ENCODE peak calls at places on chromosomes 7 and 10, in six cellular contexts. One of them, this sample, is unnamed.
A peak's percentile ranks its signal among the peaks of the same experiment; 100 is the strongest.

GRCh38 chr7:111903016-111903415 is 303.2 kb downstream of the DOCK4 start:
- DNase-seq in mucosa of descending colon: no peak
- DNase-seq in tibial artery: no peak
- DNase-seq in MM.1S: no peak
- DNase-seq in AG04449: no peak
- DNase-seq in tibial nerve: no peak
- DNase-seq in this sample: no peak

GRCh38 chr7:48350515-48350914 is 179.3 kb downstream of the ABCA13 start:
- DNase-seq in mucosa of descending colon: no peak
- DNase-seq in tibial artery: no peak
- DNase-seq in MM.1S: no peak
- DNase-seq in AG04449: no peak
- DNase-seq in tibial nerve: no peak
- DNase-seq in this sample: no peak

GRCh38 chr10:91316486-91316885 is 93.7 kb upstream of the HECTD2 start:
- DNase-seq in mucosa of descending colon: no peak
- DNase-seq in tibial artery: no peak
- DNase-seq in MM.1S: no peak
- DNase-seq in AG04449: no peak
- DNase-seq in tibial nerve: no peak
- DNase-seq in this sample: no peak

GRCh38 chr7:27689045-27689877 is 26.6 kb upstream of the HIBADH start:
- DNase-seq in mucosa of descending colon: no peak
- DNase-seq in tibial artery: no peak
- DNase-seq in MM.1S: peak; percentile 10
- DNase-seq in AG04449: no peak
- DNase-seq in tibial nerve: no peak
- DNase-seq in this sample: no peak

GRCh38 chr7:150388709-150389531 is 9.8 kb downstream of the ZNF775 start:
- DNase-seq in mucosa of descending colon: peak; percentile 85
- DNase-seq in tibial artery: peak; percentile 82
- DNase-seq in MM.1S: no peak
- DNase-seq in AG04449: no peak
- DNase-seq in tibial nerve: peak; percentile 23
- DNase-seq in this sample: peak; percentile 60

GRCh38 chr10:79081353-79082034 is 12.7 kb downstream of the ZMIZ1 start:
- DNase-seq in mucosa of descending colon: no peak
- DNase-seq in tibial artery: no peak
- DNase-seq in MM.1S: no peak
- DNase-seq in AG04449: peak; percentile 84
- DNase-seq in tibial nerve: no peak
- DNase-seq in this sample: no peak

GRCh38 chr10:33240931-33241330 is 93.5 kb downstream of the NRP1 start:
- DNase-seq in mucosa of descending colon: no peak
- DNase-seq in tibial artery: no peak
- DNase-seq in MM.1S: no peak
- DNase-seq in AG04449: peak; percentile 44
- DNase-seq in tibial nerve: no peak
- DNase-seq in this sample: no peak

GRCh38 chr10:123995461-123996131 is 97.8 kb downstream of the CHST15 start:
- DNase-seq in mucosa of descending colon: peak; percentile 72
- DNase-seq in tibial artery: peak; percentile 73
- DNase-seq in MM.1S: peak; percentile 77
- DNase-seq in AG04449: peak; percentile 62
- DNase-seq in tibial nerve: no peak
- DNase-seq in this sample: peak; percentile 66

GRCh38 chr7:102045681-102046372 is 228.4 kb downstream of the CUX1 start:
- DNase-seq in mucosa of descending colon: no peak
- DNase-seq in tibial artery: no peak
- DNase-seq in MM.1S: no peak
- DNase-seq in AG04449: no peak
- DNase-seq in tibial nerve: no peak
- DNase-seq in this sample: no peak

GRCh38 chr10:100518761-100519241 is 860 bp downstream of the SEC31B start:
- DNase-seq in mucosa of descending colon: no peak
- DNase-seq in tibial artery: peak; percentile 71
- DNase-seq in MM.1S: peak; percentile 52
- DNase-seq in AG04449: no peak
- DNase-seq in tibial nerve: peak; percentile 92
- DNase-seq in this sample: no peak

GRCh38 chr10:89535185-89536012 is at the start of gene SLC16A12:
- DNase-seq in mucosa of descending colon: no peak
- DNase-seq in tibial artery: no peak
- DNase-seq in MM.1S: no peak
- DNase-seq in AG04449: no peak
- DNase-seq in tibial nerve: no peak
- DNase-seq in this sample: no peak

GRCh38 chr10:22893776-22894175 is 34.1 kb upstream of the ARMC3 start:
- DNase-seq in mucosa of descending colon: no peak
- DNase-seq in tibial artery: no peak
- DNase-seq in MM.1S: no peak
- DNase-seq in AG04449: no peak
- DNase-seq in tibial nerve: no peak
- DNase-seq in this sample: no peak

GRCh38 chr7:139993169-139993568 is 69.6 kb downstream of the PARP12 start:
- DNase-seq in mucosa of descending colon: no peak
- DNase-seq in tibial artery: no peak
- DNase-seq in MM.1S: no peak
- DNase-seq in AG04449: no peak
- DNase-seq in tibial nerve: no peak
- DNase-seq in this sample: no peak

GRCh38 chr10:122485670-122486069 is 24.3 kb downstream of the HTRA1 start:
- DNase-seq in mucosa of descending colon: no peak
- DNase-seq in tibial artery: peak; percentile 60
- DNase-seq in MM.1S: no peak
- DNase-seq in AG04449: no peak
- DNase-seq in tibial nerve: no peak
- DNase-seq in this sample: no peak

GRCh38 chr7:155230169-155230593 is 67.5 kb upstream of the INSIG1 start:
- DNase-seq in mucosa of descending colon: no peak
- DNase-seq in tibial artery: no peak
- DNase-seq in MM.1S: no peak
- DNase-seq in AG04449: peak; percentile 98
- DNase-seq in tibial nerve: no peak
- DNase-seq in this sample: peak; percentile 51

GRCh38 chr7:150368884-150369739 is 490 bp downstream of the REPIN1 start:
- DNase-seq in mucosa of descending colon: peak; percentile 83
- DNase-seq in tibial artery: peak; percentile 88
- DNase-seq in MM.1S: peak; percentile 89
- DNase-seq in AG04449: no peak
- DNase-seq in tibial nerve: peak; percentile 31
- DNase-seq in this sample: peak; percentile 78

GRCh38 chr7:106548491-106548890 is 112.5 kb downstream of the CCDC71L start:
- DNase-seq in mucosa of descending colon: no peak
- DNase-seq in tibial artery: no peak
- DNase-seq in MM.1S: no peak
- DNase-seq in AG04449: no peak
- DNase-seq in tibial nerve: no peak
- DNase-seq in this sample: no peak

GRCh38 chr10:12535656-12536055 is 186.3 kb downstream of the CAMK1D start:
- DNase-seq in mucosa of descending colon: no peak
- DNase-seq in tibial artery: no peak
- DNase-seq in MM.1S: no peak
- DNase-seq in AG04449: no peak
- DNase-seq in tibial nerve: no peak
- DNase-seq in this sample: no peak

GRCh38 chr10:23864631-23865147 is 344.2 kb upstream of the KIAA1217 start:
- DNase-seq in mucosa of descending colon: no peak
- DNase-seq in tibial artery: no peak
- DNase-seq in MM.1S: no peak
- DNase-seq in AG04449: no peak
- DNase-seq in tibial nerve: no peak
- DNase-seq in this sample: no peak

GRCh38 chr7:46486264-46487206 is 565.5 kb upstream of the IGFBP3 start:
- DNase-seq in mucosa of descending colon: peak; percentile 38
- DNase-seq in tibial artery: peak; percentile 89
- DNase-seq in MM.1S: no peak
- DNase-seq in AG04449: peak; percentile 58
- DNase-seq in tibial nerve: peak; percentile 54
- DNase-seq in this sample: peak; percentile 48

GRCh38 chr10:35493196-35494118 is 111.7 kb upstream of the GJD4 start:
- DNase-seq in mucosa of descending colon: no peak
- DNase-seq in tibial artery: no peak
- DNase-seq in MM.1S: no peak
- DNase-seq in AG04449: no peak
- DNase-seq in tibial nerve: no peak
- DNase-seq in this sample: no peak

GRCh38 chr7:36207451-36208291 is 54.6 kb downstream of the EEPD1 start:
- DNase-seq in mucosa of descending colon: peak; percentile 63
- DNase-seq in tibial artery: peak; percentile 82
- DNase-seq in MM.1S: no peak
- DNase-seq in AG04449: no peak
- DNase-seq in tibial nerve: peak; percentile 51
- DNase-seq in this sample: no peak

GRCh38 chr10:124262249-124262865 is 156.4 kb downstream of the OAT start:
- DNase-seq in mucosa of descending colon: no peak
- DNase-seq in tibial artery: peak; percentile 46
- DNase-seq in MM.1S: no peak
- DNase-seq in AG04449: no peak
- DNase-seq in tibial nerve: no peak
- DNase-seq in this sample: peak; percentile 57

GRCh38 chr10:7449063-7449695 is 38.3 kb upstream of the SFMBT2 start:
- DNase-seq in mucosa of descending colon: no peak
- DNase-seq in tibial artery: no peak
- DNase-seq in MM.1S: no peak
- DNase-seq in AG04449: no peak
- DNase-seq in tibial nerve: no peak
- DNase-seq in this sample: no peak

GRCh38 chr7:133491846-133492652 is 239.2 kb downstream of the EXOC4 start:
- DNase-seq in mucosa of descending colon: no peak
- DNase-seq in tibial artery: no peak
- DNase-seq in MM.1S: no peak
- DNase-seq in AG04449: no peak
- DNase-seq in tibial nerve: no peak
- DNase-seq in this sample: no peak

GRCh38 chr10:94725871-94726270 is 36.6 kb upstream of the CYP2C19 start:
- DNase-seq in mucosa of descending colon: no peak
- DNase-seq in tibial artery: no peak
- DNase-seq in MM.1S: no peak
- DNase-seq in AG04449: no peak
- DNase-seq in tibial nerve: no peak
- DNase-seq in this sample: no peak

GRCh38 chr7:127665922-127666321 is 13.9 kb downstream of the SND1 start:
- DNase-seq in mucosa of descending colon: no peak
- DNase-seq in tibial artery: no peak
- DNase-seq in MM.1S: no peak
- DNase-seq in AG04449: no peak
- DNase-seq in tibial nerve: no peak
- DNase-seq in this sample: no peak

GRCh38 chr7:124275411-124275810 is 242.5 kb upstream of the TMEM229A start:
- DNase-seq in mucosa of descending colon: no peak
- DNase-seq in tibial artery: no peak
- DNase-seq in MM.1S: no peak
- DNase-seq in AG04449: no peak
- DNase-seq in tibial nerve: no peak
- DNase-seq in this sample: no peak

GRCh38 chr7:124276005-124276606 is 243.2 kb upstream of the TMEM229A start:
- DNase-seq in mucosa of descending colon: no peak
- DNase-seq in tibial artery: no peak
- DNase-seq in MM.1S: peak; percentile 55
- DNase-seq in AG04449: no peak
- DNase-seq in tibial nerve: peak; percentile 8
- DNase-seq in this sample: peak; percentile 45
- TF ChIP-seq CTCF in mucosa of descending colon: no peak
- TF ChIP-seq CTCF in tibial artery: no peak
- TF ChIP-seq CTCF in MM.1S: peak; percentile 83
- TF ChIP-seq CTCF in AG04449: peak; percentile 19
- TF ChIP-seq CTCF in tibial nerve: no peak
- TF ChIP-seq CTCF in this sample: peak; percentile 18

DNA sequence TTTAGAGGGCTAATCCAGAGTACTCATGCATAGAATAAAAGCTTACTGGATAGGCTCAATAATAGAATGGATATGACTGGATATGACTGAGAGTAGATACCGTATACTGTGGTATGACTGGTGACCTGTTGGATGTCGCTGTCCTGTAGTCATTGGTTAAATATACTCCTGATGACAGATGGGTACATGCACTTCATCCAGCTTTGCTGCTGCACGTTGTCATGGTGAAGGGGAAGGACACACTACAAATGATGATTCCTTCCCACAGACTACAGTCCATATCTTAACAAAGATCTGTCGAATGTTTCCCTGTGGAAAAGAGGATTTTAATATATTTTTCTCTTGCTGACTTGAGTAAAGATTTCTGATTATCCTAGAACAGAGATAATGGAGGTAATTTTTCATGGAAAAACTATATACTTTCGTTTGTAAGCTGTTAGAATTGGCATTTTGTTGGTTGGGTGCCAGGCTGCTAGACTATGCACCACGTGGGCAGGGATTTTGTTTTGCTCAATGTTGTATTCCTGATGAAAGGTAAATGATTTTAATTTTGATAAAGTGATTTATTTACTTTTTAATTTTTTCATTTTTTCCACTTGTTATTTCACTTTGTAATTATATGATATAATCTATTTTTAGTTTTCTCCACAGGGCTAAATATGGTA is 97.4 kb downstream of the PPP1R9A start:
- DNase-seq in mucosa of descending colon: no peak
- DNase-seq in tibial artery: no peak
- DNase-seq in MM.1S: no peak
- DNase-seq in AG04449: no peak
- DNase-seq in tibial nerve: no peak
- DNase-seq in this sample: no peak
- H3K4me3 ChIP-seq in mucosa of descending colon: no peak overlapping the region
- H3K4me3 ChIP-seq in tibial artery: no peak overlapping the region
- H3K4me3 ChIP-seq in MM.1S: no peak overlapping the region
- H3K4me3 ChIP-seq in AG04449: no peak overlapping the region
- H3K4me3 ChIP-seq in tibial nerve: no peak overlapping the region
- H3K4me3 ChIP-seq in this sample: no peak overlapping the region

DNA sequence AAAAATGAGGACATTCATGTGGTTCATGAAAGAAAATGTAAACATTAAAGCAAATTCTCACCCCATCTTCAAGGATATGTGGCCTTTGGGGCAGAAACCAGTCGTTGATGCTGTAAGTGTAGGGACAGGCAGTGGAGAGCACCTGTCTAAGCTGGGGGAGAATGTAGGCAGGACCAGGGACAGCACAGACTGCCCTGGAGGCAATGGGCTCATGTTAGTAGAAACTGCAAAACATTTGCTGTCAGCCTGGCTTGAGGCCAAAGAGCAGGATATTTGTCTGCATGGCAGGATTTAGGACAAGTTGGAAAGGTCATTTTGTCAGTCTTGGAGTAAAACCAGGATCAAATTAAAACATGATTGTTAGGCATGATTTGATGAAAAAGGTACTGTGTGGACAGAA is 211.6 kb upstream of the AGK start:
- DNase-seq in mucosa of descending colon: no peak
- DNase-seq in tibial artery: no peak
- DNase-seq in MM.1S: no peak
- DNase-seq in AG04449: no peak
- DNase-seq in tibial nerve: no peak
- DNase-seq in this sample: no peak
- TF ChIP-seq CTCF in mucosa of descending colon: no peak
- TF ChIP-seq CTCF in tibial artery: no peak
- TF ChIP-seq CTCF in MM.1S: no peak
- TF ChIP-seq CTCF in AG04449: no peak
- TF ChIP-seq CTCF in tibial nerve: no peak
- TF ChIP-seq CTCF in this sample: no peak

DNA sequence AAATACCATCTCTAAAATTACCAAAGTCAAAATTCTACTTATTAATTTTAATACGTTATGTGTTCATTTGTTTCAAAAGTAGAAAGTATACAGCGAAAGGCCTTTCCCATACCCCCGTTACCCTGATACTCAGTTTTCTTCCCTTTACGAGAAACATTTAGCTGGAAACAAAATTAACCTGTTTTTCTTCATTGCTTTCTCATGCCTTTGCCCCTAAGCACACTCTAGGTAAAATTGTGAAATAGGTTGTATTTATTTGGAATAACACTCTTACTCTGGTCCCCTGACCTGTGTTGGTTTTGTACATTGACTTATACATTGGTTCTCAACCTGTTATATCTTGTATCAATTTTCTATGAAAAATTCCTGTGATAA is 47.1 kb downstream of the GLCCI1 start:
- DNase-seq in mucosa of descending colon: no peak
- DNase-seq in tibial artery: no peak
- DNase-seq in MM.1S: no peak
- DNase-seq in AG04449: no peak
- DNase-seq in tibial nerve: no peak
- DNase-seq in this sample: no peak
- H3K4me3 ChIP-seq in mucosa of descending colon: no peak overlapping the region
- H3K4me3 ChIP-seq in tibial artery: no peak overlapping the region
- H3K4me3 ChIP-seq in MM.1S: no peak overlapping the region
- H3K4me3 ChIP-seq in AG04449: no peak overlapping the region
- H3K4me3 ChIP-seq in tibial nerve: no peak overlapping the region
- H3K4me3 ChIP-seq in this sample: no peak overlapping the region